ENCODE peak calls at places on chromosomes 5 and 9, in six cellular contexts. One of them, this sample, is unnamed.

GRCh38 chr5:118606940-118607339 is 381.4 kb downstream of the DTWD2 start:
- DNase-seq in CD8-positive, alpha-beta T cell: no peak
- DNase-seq in heart left ventricle: no peak
- DNase-seq in stomach: no peak
- DNase-seq in fibroblast of lung: no peak
- DNase-seq in naive thymus-derived CD4-positive, alpha-beta T cell: no peak
- DNase-seq in this sample: no peak

GRCh38 chr5:164345173-164345572 is 839.8 kb downstream of the MAT2B start:
- DNase-seq in stomach: no peak
- DNase-seq in heart left ventricle: peak; percentile 74
- DNase-seq in CD8-positive, alpha-beta T cell: no peak
- DNase-seq in naive thymus-derived CD4-positive, alpha-beta T cell: no peak
- DNase-seq in fibroblast of lung: peak; percentile 42
- DNase-seq in this sample: peak; percentile 64

GRCh38 chr5:132234684-132235062 is 7.0 kb upstream of the P4HA2 start:
- DNase-seq in fibroblast of lung: no peak
- DNase-seq in naive thymus-derived CD4-positive, alpha-beta T cell: no peak
- DNase-seq in CD8-positive, alpha-beta T cell: no peak
- DNase-seq in heart left ventricle: no peak
- DNase-seq in stomach: no peak
- DNase-seq in this sample: no peak

GRCh38 chr5:177085985-177086917 is at the start of gene FGFR4:
- DNase-seq in stomach: peak; percentile 83
- DNase-seq in CD8-positive, alpha-beta T cell: peak; percentile 66
- DNase-seq in naive thymus-derived CD4-positive, alpha-beta T cell: no peak
- DNase-seq in heart left ventricle: peak; percentile 76
- DNase-seq in fibroblast of lung: peak; percentile 70
- DNase-seq in this sample: peak; percentile 73

GRCh38 chr5:34676409-34676808 is 20.3 kb downstream of the RAI14 start:
- DNase-seq in fibroblast of lung: no peak
- DNase-seq in naive thymus-derived CD4-positive, alpha-beta T cell: no peak
- DNase-seq in CD8-positive, alpha-beta T cell: no peak
- DNase-seq in stomach: no peak
- DNase-seq in heart left ventricle: no peak
- DNase-seq in this sample: peak; percentile 26

GRCh38 chr5:141492168-141492885 is 3.4 kb downstream of the PCDHGC5 start:
- DNase-seq in fibroblast of lung: no peak
- DNase-seq in heart left ventricle: no peak
- DNase-seq in stomach: no peak
- DNase-seq in naive thymus-derived CD4-positive, alpha-beta T cell: no peak
- DNase-seq in CD8-positive, alpha-beta T cell: no peak
- DNase-seq in this sample: no peak

GRCh38 chr9:98175762-98176161 is 16.7 kb downstream of the CORO2A start:
- DNase-seq in fibroblast of lung: no peak
- DNase-seq in CD8-positive, alpha-beta T cell: no peak
- DNase-seq in heart left ventricle: no peak
- DNase-seq in naive thymus-derived CD4-positive, alpha-beta T cell: no peak
- DNase-seq in stomach: no peak
- DNase-seq in this sample: no peak

GRCh38 chr9:16092627-16093091 is 539.8 kb downstream of the CCDC171 start:
- DNase-seq in fibroblast of lung: no peak
- DNase-seq in heart left ventricle: peak; percentile 57
- DNase-seq in CD8-positive, alpha-beta T cell: no peak
- DNase-seq in stomach: no peak
- DNase-seq in naive thymus-derived CD4-positive, alpha-beta T cell: no peak
- DNase-seq in this sample: no peak

GRCh38 chr5:38382898-38383297 is 124.5 kb downstream of the EGFLAM start:
- DNase-seq in heart left ventricle: no peak
- DNase-seq in naive thymus-derived CD4-positive, alpha-beta T cell: peak; percentile 56
- DNase-seq in CD8-positive, alpha-beta T cell: peak; percentile 60
- DNase-seq in fibroblast of lung: peak; percentile 75
- DNase-seq in stomach: peak; percentile 72
- DNase-seq in this sample: peak; percentile 77

GRCh38 chr5:107505763-107506534 is 164.8 kb downstream of the EFNA5 start:
- DNase-seq in stomach: no peak
- DNase-seq in CD8-positive, alpha-beta T cell: no peak
- DNase-seq in heart left ventricle: no peak
- DNase-seq in fibroblast of lung: no peak
- DNase-seq in naive thymus-derived CD4-positive, alpha-beta T cell: no peak
- DNase-seq in this sample: no peak

GRCh38 chr9:135664266-135664665 is 1.2 kb downstream of the LCN9 start:
- DNase-seq in heart left ventricle: no peak
- DNase-seq in naive thymus-derived CD4-positive, alpha-beta T cell: no peak
- DNase-seq in CD8-positive, alpha-beta T cell: no peak
- DNase-seq in stomach: no peak
- DNase-seq in fibroblast of lung: no peak
- DNase-seq in this sample: no peak

GRCh38 chr5:137320056-137321045 is 178.8 kb downstream of the SPOCK1 start:
- DNase-seq in fibroblast of lung: peak; percentile 56
- DNase-seq in naive thymus-derived CD4-positive, alpha-beta T cell: peak; percentile 16
- DNase-seq in stomach: peak; percentile 29
- DNase-seq in heart left ventricle: no peak
- DNase-seq in CD8-positive, alpha-beta T cell: no peak
- DNase-seq in this sample: peak; percentile 66

GRCh38 chr5:111399113-111399512 is 113.2 kb downstream of the STARD4 start:
- DNase-seq in heart left ventricle: no peak
- DNase-seq in CD8-positive, alpha-beta T cell: no peak
- DNase-seq in stomach: no peak
- DNase-seq in fibroblast of lung: no peak
- DNase-seq in naive thymus-derived CD4-positive, alpha-beta T cell: no peak
- DNase-seq in this sample: no peak

GRCh38 chr9:18705763-18706372 is 231.9 kb downstream of the ADAMTSL1 start:
- DNase-seq in naive thymus-derived CD4-positive, alpha-beta T cell: no peak
- DNase-seq in stomach: no peak
- DNase-seq in heart left ventricle: no peak
- DNase-seq in CD8-positive, alpha-beta T cell: no peak
- DNase-seq in fibroblast of lung: peak; percentile 39
- DNase-seq in this sample: no peak
- H3K4me3 ChIP-seq in naive thymus-derived CD4-positive, alpha-beta T cell: no peak overlapping the region
- H3K4me3 ChIP-seq in stomach: no peak overlapping the region
- H3K4me3 ChIP-seq in heart left ventricle: no peak overlapping the region
- H3K4me3 ChIP-seq in CD8-positive, alpha-beta T cell: no peak overlapping the region
- H3K4me3 ChIP-seq in fibroblast of lung: no peak overlapping the region
- H3K4me3 ChIP-seq in this sample: no peak overlapping the region

GRCh38 chr9:123371805-123372590 is 16.0 kb downstream of the CRB2 start:
- DNase-seq in stomach: no peak
- DNase-seq in CD8-positive, alpha-beta T cell: no peak
- DNase-seq in heart left ventricle: no peak
- DNase-seq in fibroblast of lung: no peak
- DNase-seq in naive thymus-derived CD4-positive, alpha-beta T cell: no peak
- DNase-seq in this sample: no peak

GRCh38 chr9:123373941-123374340 is 17.9 kb downstream of the CRB2 start:
- DNase-seq in fibroblast of lung: no peak
- DNase-seq in naive thymus-derived CD4-positive, alpha-beta T cell: no peak
- DNase-seq in stomach: no peak
- DNase-seq in CD8-positive, alpha-beta T cell: no peak
- DNase-seq in heart left ventricle: no peak
- DNase-seq in this sample: peak; percentile 44

GRCh38 chr9:123372766-123373446 is 16.9 kb downstream of the CRB2 start:
- DNase-seq in naive thymus-derived CD4-positive, alpha-beta T cell: no peak
- DNase-seq in heart left ventricle: no peak
- DNase-seq in fibroblast of lung: no peak
- DNase-seq in CD8-positive, alpha-beta T cell: no peak
- DNase-seq in stomach: no peak
- DNase-seq in this sample: no peak

GRCh38 chr9:123375725-123376132 is 19.7 kb downstream of the CRB2 start:
- DNase-seq in naive thymus-derived CD4-positive, alpha-beta T cell: no peak
- DNase-seq in heart left ventricle: no peak
- DNase-seq in CD8-positive, alpha-beta T cell: no peak
- DNase-seq in stomach: no peak
- DNase-seq in fibroblast of lung: peak; percentile 12
- DNase-seq in this sample: no peak

DNA sequence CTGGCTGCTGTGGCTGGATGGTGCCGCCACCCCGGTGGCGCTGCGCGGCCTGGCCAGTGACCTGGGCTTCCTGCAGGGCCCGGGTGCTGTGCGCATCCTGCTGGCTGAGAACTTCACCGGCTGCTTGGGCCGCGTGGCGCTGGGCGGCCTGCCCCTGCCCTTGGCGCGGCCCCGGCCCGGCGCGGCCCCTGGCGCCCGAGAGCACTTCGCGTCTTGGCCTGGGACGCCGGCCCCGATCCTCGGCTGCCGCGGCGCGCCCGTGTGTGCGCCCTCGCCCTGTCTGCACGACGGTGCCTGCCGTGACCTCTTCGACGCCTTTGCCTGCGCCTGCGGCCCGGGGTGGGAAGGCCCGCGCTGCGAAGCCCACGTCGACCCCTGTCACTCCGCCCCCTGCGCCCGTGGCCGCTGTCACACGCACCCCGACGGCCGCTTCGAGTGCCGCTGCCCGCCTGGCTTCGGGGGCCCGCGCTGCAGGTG is 17.5 kb downstream of the CRB2 start:
- DNase-seq in heart left ventricle: no peak
- DNase-seq in naive thymus-derived CD4-positive, alpha-beta T cell: no peak
- DNase-seq in stomach: no peak
- DNase-seq in fibroblast of lung: no peak
- DNase-seq in CD8-positive, alpha-beta T cell: no peak
- DNase-seq in this sample: no peak
- H3K4me1 ChIP-seq in heart left ventricle: peaks cover 17% of the 10 kb centered on the region
- H3K4me1 ChIP-seq in naive thymus-derived CD4-positive, alpha-beta T cell: no peaks in the 10 kb centered on the region
- H3K4me1 ChIP-seq in stomach: peaks cover 25% of the 10 kb centered on the region
- H3K4me1 ChIP-seq in fibroblast of lung: no peaks in the 10 kb centered on the region
- H3K4me1 ChIP-seq in CD8-positive, alpha-beta T cell: no peaks in the 10 kb centered on the region
- H3K4me1 ChIP-seq in this sample: peaks cover 23% of the 10 kb centered on the region

GRCh38 chr5:180807654-180808414 is 5.2 kb upstream of the MGAT1 start:
- DNase-seq in fibroblast of lung: no peak
- DNase-seq in heart left ventricle: no peak
- DNase-seq in CD8-positive, alpha-beta T cell: peak; percentile 42
- DNase-seq in naive thymus-derived CD4-positive, alpha-beta T cell: no peak
- DNase-seq in stomach: no peak
- DNase-seq in this sample: no peak

GRCh38 chr5:180804129-180804601 is 1.6 kb upstream of the MGAT1 start:
- DNase-seq in naive thymus-derived CD4-positive, alpha-beta T cell: no peak
- DNase-seq in stomach: no peak
- DNase-seq in fibroblast of lung: no peak
- DNase-seq in CD8-positive, alpha-beta T cell: peak; percentile 64
- DNase-seq in heart left ventricle: no peak
- DNase-seq in this sample: no peak

GRCh38 chr5:180808461-180809000 is 5.9 kb upstream of the MGAT1 start:
- DNase-seq in heart left ventricle: no peak
- DNase-seq in stomach: no peak
- DNase-seq in CD8-positive, alpha-beta T cell: no peak
- DNase-seq in fibroblast of lung: no peak
- DNase-seq in naive thymus-derived CD4-positive, alpha-beta T cell: no peak
- DNase-seq in this sample: no peak

GRCh38 chr5:180803181-180804128 is 849 bp upstream of the MGAT1 start:
- DNase-seq in naive thymus-derived CD4-positive, alpha-beta T cell: peak; percentile 85
- DNase-seq in fibroblast of lung: no peak
- DNase-seq in heart left ventricle: peak; percentile 90
- DNase-seq in CD8-positive, alpha-beta T cell: peak; percentile 93
- DNase-seq in stomach: peak; percentile 69
- DNase-seq in this sample: peak; percentile 39

DNA sequence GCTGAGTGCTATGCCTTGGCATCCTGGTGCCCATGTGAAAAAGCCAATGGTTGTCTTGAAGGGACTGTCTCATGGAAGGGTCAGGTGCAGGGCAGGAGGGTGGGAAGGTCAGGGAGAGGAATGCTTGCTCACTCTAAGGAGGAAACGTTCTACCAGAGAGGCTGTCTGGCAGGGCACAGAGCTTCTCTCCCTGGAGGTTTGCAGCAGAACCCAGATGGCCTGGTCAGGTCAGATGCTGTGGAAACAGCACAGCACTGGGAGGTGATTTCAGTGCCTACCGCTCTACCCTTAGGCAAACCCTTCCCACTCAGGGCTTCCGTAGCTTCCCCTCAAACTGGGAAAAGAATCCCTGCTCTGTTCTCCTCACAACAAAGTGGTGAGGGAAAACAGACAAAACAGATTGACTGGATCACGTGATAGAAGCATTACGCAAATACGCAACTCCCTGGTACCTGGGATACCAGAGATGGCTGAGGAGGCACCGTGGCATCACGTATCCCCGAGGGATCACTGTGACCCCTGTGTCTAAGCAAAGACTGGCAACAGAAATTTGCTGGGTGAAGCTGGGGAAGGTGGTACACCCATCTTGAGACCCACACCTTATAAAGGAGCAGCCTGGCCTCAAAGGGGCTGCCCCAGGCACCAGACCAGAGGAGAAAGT is 3.9 kb upstream of the MGAT1 start:
- DNase-seq in CD8-positive, alpha-beta T cell: no peak
- DNase-seq in fibroblast of lung: no peak
- DNase-seq in stomach: no peak
- DNase-seq in heart left ventricle: no peak
- DNase-seq in naive thymus-derived CD4-positive, alpha-beta T cell: no peak
- DNase-seq in this sample: no peak
- H3K4me3 ChIP-seq in CD8-positive, alpha-beta T cell: peak overlapping the region; percentile 96
- H3K4me3 ChIP-seq in fibroblast of lung: peak overlapping the region; percentile 89
- H3K4me3 ChIP-seq in stomach: peak overlapping the region; percentile 56
- H3K4me3 ChIP-seq in heart left ventricle: no peak overlapping the region
- H3K4me3 ChIP-seq in naive thymus-derived CD4-positive, alpha-beta T cell: peak overlapping the region; percentile 88
- H3K4me3 ChIP-seq in this sample: no peak overlapping the region

DNA sequence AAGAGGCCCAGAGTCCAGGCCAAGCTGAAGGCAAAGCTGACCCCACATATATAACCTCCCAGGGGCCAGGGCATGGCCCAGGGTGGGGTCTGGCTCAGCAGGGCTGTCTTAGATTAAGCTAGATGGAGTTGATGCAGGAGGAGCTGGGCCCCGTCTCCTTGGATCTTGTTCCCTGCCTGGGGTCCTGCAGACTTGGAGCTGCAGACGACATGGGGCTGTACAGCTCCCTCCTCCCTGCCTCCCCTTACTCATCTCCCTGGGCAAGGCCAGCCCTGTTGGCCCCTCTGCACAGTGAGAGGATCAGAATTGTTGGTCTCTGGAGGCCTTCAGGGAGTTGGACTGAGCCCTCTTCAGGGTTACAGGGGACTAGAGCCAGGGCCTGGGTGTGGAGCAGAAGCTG is 134.9 kb downstream of the RGS3 start:
- DNase-seq in CD8-positive, alpha-beta T cell: no peak
- DNase-seq in stomach: no peak
- DNase-seq in fibroblast of lung: no peak
- DNase-seq in heart left ventricle: peak; percentile 42
- DNase-seq in naive thymus-derived CD4-positive, alpha-beta T cell: no peak
- DNase-seq in this sample: no peak
- H3K4me1 ChIP-seq in CD8-positive, alpha-beta T cell: no peaks in the 10 kb centered on the region
- H3K4me1 ChIP-seq in stomach: peaks cover 52% of the 10 kb centered on the region
- H3K4me1 ChIP-seq in fibroblast of lung: peaks cover 66% of the 10 kb centered on the region
- H3K4me1 ChIP-seq in heart left ventricle: peaks cover 89% of the 10 kb centered on the region
- H3K4me1 ChIP-seq in naive thymus-derived CD4-positive, alpha-beta T cell: no peaks in the 10 kb centered on the region
- H3K4me1 ChIP-seq in this sample: peaks cover 24% of the 10 kb centered on the region

GRCh38 chr9:110936719-110937452 is 101.4 kb downstream of the LPAR1 start:
- DNase-seq in naive thymus-derived CD4-positive, alpha-beta T cell: no peak
- DNase-seq in stomach: no peak
- DNase-seq in heart left ventricle: no peak
- DNase-seq in fibroblast of lung: peak; percentile 79
- DNase-seq in CD8-positive, alpha-beta T cell: no peak
- DNase-seq in this sample: no peak
- H3K4me3 ChIP-seq in naive thymus-derived CD4-positive, alpha-beta T cell: no peak overlapping the region
- H3K4me3 ChIP-seq in stomach: no peak overlapping the region
- H3K4me3 ChIP-seq in heart left ventricle: no peak overlapping the region
- H3K4me3 ChIP-seq in fibroblast of lung: no peak overlapping the region
- H3K4me3 ChIP-seq in CD8-positive, alpha-beta T cell: no peak overlapping the region
- H3K4me3 ChIP-seq in this sample: no peak overlapping the region

This sample was measured in cardiac muscle cell.